ENCODE peak calls at places on chromosomes 6 and 20, in four cellular contexts. V is H1, I is K562, T is HepG2. A is an unnamed sample.

GRCh38 chr6:26162399-26162798 is 75.2 kb downstream of the HFE start:
- DNase-seq in V (no peak), T (no peak), I (no peak), A (no peak)

GRCh38 chr6:44051516-44051915 is 75.7 kb downstream of the MRPL14 start:
- DNase-seq in T (no peak), V (no peak), I (no peak), A (no peak)

GRCh38 chr6:12661690-12662089 is 54.9 kb upstream of the PHACTR1 start:
- DNase-seq in T (no peak), I (no peak), V (no peak), A (no peak)

GRCh38 chr6:159595173-159595572 is 97.9 kb downstream of the SOD2 start:
- DNase-seq in I (no peak), V (no peak), T (no peak), A (peak)

GRCh38 chr6:28807682-28808280 is 116.0 kb downstream of the TRIM27 start:
- DNase-seq in V (no peak), I (peak), T (peak), A (peak)

GRCh38 chr6:100116409-100117194 is 122.6 kb upstream of the MCHR2 start:
- DNase-seq in T (peak), I (peak), V (peak), A (peak)

GRCh38 chr6:168985705-168986104 is 267.9 kb downstream of the THBS2 start:
- DNase-seq in V (no peak), T (no peak), I (no peak), A (no peak)

GRCh38 chr20:56625837-56626236 is 3.3 kb upstream of the TFAP2C start:
- DNase-seq in I (no peak), V (no peak), T (no peak), A (no peak)

GRCh38 chr6:146785001-146785585 is 186.3 kb downstream of the ADGB start:
- DNase-seq in V (no peak), T (peak), I (peak), A (peak)

GRCh38 chr6:146202570-146202969 is 173.7 kb downstream of the GRM1 start:
- DNase-seq in V (no peak), I (no peak), T (no peak), A (no peak)

GRCh38 chr6:22906091-22906549 is 336.8 kb downstream of the HDGFL1 start:
- DNase-seq in V (no peak), I (no peak), T (no peak), A (peak)

GRCh38 chr20:36481380-36482043 is 59.8 kb upstream of the MYL9 start:
- DNase-seq in I (no peak), V (no peak), T (no peak), A (no peak)

GRCh38 chr20:58086763-58087566 is 141.5 kb downstream of the ANKRD60 start:
- DNase-seq in V (no peak), I (peak), T (peak), A (peak)

GRCh38 chr6:31827286-31828079 is at the start of gene HSPA1B:
- DNase-seq in T (peak), I (peak), V (peak), A (peak)

GRCh38 chr6:43687437-43688347 is at the start of gene MRPS18A:
- DNase-seq in V (no peak), T (peak), I (peak), A (peak)

GRCh38 chr6:128731249-128732165 is 151.4 kb upstream of the LAMA2 start:
- DNase-seq in I (no peak), T (peak), V (no peak), A (peak)

GRCh38 chr6:137159912-137160311 is 13.5 kb downstream of the IL22RA2 start:
- DNase-seq in V (no peak), I (no peak), T (no peak), A (no peak)

GRCh38 chr6:2492686-2493523 is 247.5 kb upstream of the GMDS start:
- DNase-seq in I (no peak), T (no peak), V (no peak), A (no peak)

GRCh38 chr6:125193208-125193607 is 39.6 kb downstream of the TPD52L1 start:
- DNase-seq in T (no peak), V (no peak), I (no peak), A (peak)

GRCh38 chr6:31652925-31653724 is 664 bp upstream of the BAG6 start:
- DNase-seq in T (peak), V (peak), I (peak), A (peak)

GRCh38 chr6:157107915-157108651 is 215.2 kb downstream of the TMEM242 start:
- DNase-seq in T (no peak), I (peak), V (no peak), A (peak)

GRCh38 chr6:6626227-6626626 is 37.7 kb downstream of the LY86 start:
- DNase-seq in I (no peak), T (no peak), V (no peak), A (no peak)

GRCh38 chr20:57008217-57008616 is 258.2 kb downstream of the BMP7 start:
- DNase-seq in T (no peak), I (no peak), V (no peak), A (peak)

GRCh38 chr6:43699564-43700186 is 12.1 kb upstream of the MRPS18A start:
- DNase-seq in I (no peak), V (no peak), T (peak), A (no peak)

GRCh38 chr6:129646140-129646569 is 63.8 kb downstream of the ARHGAP18 start:
- DNase-seq in V (no peak), I (no peak), T (no peak), A (no peak)

GRCh38 chr20:51861726-51862466 is 59.6 kb upstream of the SALL4 start:
- DNase-seq in I (no peak), T (no peak), V (no peak), A (no peak)

GRCh38 chr6:1609662-1610496 is at the start of gene FOXC1:
- DNase-seq in V (no peak), T (peak), I (no peak), A (peak)

GRCh38 chr6:14975124-14975815 is 270.6 kb upstream of the JARID2 start:
- DNase-seq in I (peak), V (no peak), T (no peak), A (no peak)

GRCh38 chr6:168086616-168087015 is 7.6 kb upstream of the FRMD1 start:
- DNase-seq in I (no peak), T (no peak), V (no peak), A (no peak)

GRCh38 chr6:138655828-138656227 is 117.7 kb upstream of the CCDC28A start:
- DNase-seq in V (no peak), I (no peak), T (no peak), A (no peak)

GRCh38 chr6:119296036-119297035 is 53.2 kb downstream of the MAN1A1 start:
- DNase-seq in V (no peak), T (no peak), I (no peak), A (no peak)

GRCh38 chr20:20092852-20093251 is 40.5 kb downstream of the CFAP61 start:
- DNase-seq in I (no peak), T (no peak), V (no peak), A (no peak)

GRCh38 chr6:147063469-147064031 is 140.7 kb upstream of the STXBP5 start:
- DNase-seq in T (peak), V (no peak), I (no peak), A (no peak)

GRCh38 chr20:41592516-41593192 is 25.5 kb downstream of the CHD6 start:
- DNase-seq in T (no peak), V (no peak), I (no peak), A (no peak)

DNA sequence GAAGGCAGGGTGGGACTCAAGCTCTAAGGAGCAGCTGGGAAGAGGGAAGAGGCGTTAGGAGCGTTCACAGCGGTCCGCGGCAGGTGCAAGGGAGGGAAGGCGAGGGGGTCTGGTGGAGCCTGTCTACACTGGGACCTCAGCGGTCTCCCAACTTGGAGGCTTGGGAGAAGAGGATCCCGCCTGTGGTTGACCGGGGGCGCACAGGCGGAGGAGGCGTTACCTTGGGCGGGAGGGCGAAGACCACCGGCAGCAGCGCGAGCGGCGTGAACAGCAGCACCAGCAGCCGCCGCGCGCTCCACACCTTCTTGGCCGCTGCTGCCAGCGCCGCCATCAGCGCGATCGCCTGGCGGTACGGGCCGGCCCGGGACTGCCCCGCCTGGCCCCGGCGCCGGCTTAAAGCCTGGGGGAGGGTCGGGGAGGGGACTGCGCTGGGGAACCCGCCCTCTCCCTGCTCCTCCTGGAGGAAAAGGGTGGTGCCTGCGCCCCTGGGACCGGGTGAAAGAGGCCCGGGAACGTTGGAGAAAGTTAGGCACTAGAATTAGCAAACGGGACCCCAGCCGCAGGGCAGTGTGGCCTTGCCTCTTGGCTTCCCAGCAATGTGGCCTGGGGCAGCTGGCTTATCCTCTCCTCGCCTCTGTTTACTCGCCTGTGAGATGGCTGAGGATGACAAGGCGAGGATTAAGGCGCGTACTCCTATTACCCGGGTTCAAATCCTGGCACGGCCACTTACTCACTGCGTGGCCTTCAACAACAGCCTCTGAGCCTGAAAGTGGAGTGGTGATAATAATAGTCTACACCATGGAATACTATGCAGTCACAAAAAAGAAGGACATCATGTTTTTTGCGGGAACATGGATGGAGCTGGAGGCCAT is at the start of gene SLC13A3:
- DNase-seq in V (no peak), T (peak), I (no peak), A (no peak)
- TF ChIP-seq MAX in V (peak), T (peak), I (no peak), A (no peak)

GRCh38 chr20:47013606-47014005 is 119.0 kb downstream of the EYA2 start:
- DNase-seq in I (no peak), V (no peak), T (no peak), A (no peak)

GRCh38 chr20:47007826-47008655 is 113.4 kb downstream of the EYA2 start:
- DNase-seq in V (no peak), I (no peak), T (no peak), A (no peak)

GRCh38 chr20:47009784-47010183 is 115.1 kb downstream of the EYA2 start:
- DNase-seq in V (no peak), T (no peak), I (no peak), A (no peak)

GRCh38 chr20:47011984-47012383 is 117.3 kb downstream of the EYA2 start:
- DNase-seq in T (no peak), V (no peak), I (no peak), A (no peak)

GRCh38 chr20:47008842-47009518 is 114.3 kb downstream of the EYA2 start:
- DNase-seq in T (peak), I (no peak), V (no peak), A (no peak)
- TF ChIP-seq PHF8 in T (no peak), I (no peak), V (no peak), A (no peak)

GRCh38 chr20:4549711-4550259 is 171.9 kb upstream of the PRND start:
- DNase-seq in T (no peak), V (no peak), I (no peak), A (no peak)
- TF ChIP-seq MAX in T (no peak), V (no peak), I (no peak), A (no peak)

GRCh38 chr6:134099770-134100169 is 47.3 kb upstream of the SLC2A12 start:
- DNase-seq in T (no peak), V (no peak), I (no peak), A (no peak)
- TF ChIP-seq PHF8 in T (no peak), V (no peak), I (no peak), A (no peak)

GRCh38 chr6:423799-424345 is 32.3 kb downstream of the IRF4 start:
- DNase-seq in V (no peak), T (no peak), I (no peak), A (no peak)
- TF ChIP-seq MAX in V (peak), T (no peak), I (no peak), A (no peak)

DNA sequence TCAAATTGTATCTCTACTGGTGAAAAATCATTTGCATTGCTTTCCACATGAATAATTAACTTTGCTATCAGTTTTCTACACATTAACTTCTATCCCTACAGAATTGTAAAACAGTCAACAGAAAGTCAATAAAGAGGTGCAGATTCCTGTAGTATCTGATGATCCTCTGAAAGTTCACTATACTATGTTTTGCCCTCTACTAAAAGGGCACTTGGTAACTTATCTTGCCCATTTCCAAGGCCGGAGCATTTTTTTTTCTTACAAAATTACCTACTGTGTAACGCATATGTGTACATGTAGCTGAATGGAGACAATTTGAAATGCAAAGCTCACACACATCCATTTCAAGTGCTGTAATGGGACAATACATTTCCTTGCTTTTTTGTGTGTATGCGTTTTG is 9.6 kb upstream of the SPTLC3 start:
- DNase-seq in T (peak), I (no peak), V (no peak), A (no peak)
- TF ChIP-seq PHF8 in T (no peak), I (no peak), V (no peak), A (no peak)

GRCh38 chr6:107716688-107717089 is 107.4 kb downstream of the SCML4 start:
- DNase-seq in T (no peak), V (no peak), I (peak), A (peak)
- TF ChIP-seq MAX in T (no peak), V (peak), I (no peak), A (no peak)

DNA sequence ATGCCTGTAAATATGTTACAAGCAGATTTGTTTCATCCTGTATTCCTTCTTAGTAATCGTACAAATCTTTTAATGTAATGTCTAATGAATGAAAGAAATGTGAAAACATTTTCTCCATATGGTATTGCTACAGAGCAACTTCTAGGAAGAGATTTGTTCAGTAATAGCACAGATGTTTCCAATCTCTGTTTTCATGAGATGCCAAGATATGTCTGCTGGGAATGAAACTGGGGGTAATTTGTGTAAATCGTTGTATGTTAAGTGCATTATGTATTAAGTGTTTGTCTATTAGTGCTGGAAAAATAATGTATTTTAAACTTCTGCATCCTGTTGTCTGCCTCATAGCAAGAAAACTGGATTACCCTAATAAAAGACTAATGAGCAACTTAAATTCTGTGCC is 722.2 kb upstream of the EYS start:
- DNase-seq in V (no peak), T (no peak), I (no peak), A (no peak)
- TF ChIP-seq PHF8 in V (no peak), T (no peak), I (no peak), A (no peak)

GRCh38 chr6:72564231-72564630 is 57.6 kb upstream of the KCNQ5 start:
- DNase-seq in V (no peak), T (no peak), I (no peak), A (no peak)

GRCh38 chr6:72559067-72559466 is 62.8 kb upstream of the KCNQ5 start:
- DNase-seq in T (no peak), I (peak), V (no peak), A (no peak)

GRCh38 chr6:72561629-72562028 is 60.2 kb upstream of the KCNQ5 start:
- DNase-seq in V (peak), T (no peak), I (peak), A (no peak)

DNA sequence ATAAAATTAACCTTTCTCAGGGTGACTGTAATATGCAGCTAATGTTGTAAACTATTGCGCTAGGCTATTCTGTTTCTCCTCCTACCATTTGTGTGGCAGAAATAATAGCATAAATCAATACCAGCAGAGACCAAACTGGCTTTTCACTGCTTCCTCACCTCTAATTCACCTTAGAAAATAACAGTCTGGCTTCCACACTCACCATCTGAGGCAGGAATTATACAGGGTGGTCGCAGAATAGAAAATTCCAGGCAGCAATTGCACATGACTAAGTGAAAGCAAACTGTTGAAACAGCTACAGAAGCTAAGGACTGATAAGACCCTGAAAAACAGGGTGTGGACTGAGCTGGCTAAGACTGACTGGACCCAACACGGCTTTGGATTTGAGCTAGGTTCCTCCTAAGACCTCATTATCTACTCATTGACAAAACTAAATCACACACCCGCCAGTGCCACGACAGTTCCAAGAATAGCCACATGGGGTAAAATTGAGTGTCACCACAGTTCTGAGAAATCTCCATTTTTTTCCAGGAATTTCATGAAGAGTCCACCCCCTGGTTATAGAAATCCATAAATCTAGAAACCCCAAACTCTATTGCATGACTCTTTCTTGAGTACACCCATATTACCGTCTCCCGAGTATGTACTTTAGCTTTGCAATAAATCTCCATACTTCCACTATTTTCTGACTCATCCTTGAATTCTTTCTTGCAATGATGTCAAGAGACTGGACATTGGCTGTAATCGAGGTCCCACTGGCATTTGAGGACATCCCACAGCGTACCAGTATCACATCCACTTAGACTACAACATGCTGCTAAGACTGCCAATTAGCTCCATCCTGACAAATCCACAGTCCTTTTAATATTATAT is 60.9 kb upstream of the KCNQ5 start:
- DNase-seq in V (no peak), I (peak), T (no peak), A (no peak)
- TF ChIP-seq MAX in V (no peak), I (no peak), T (no peak), A (no peak)

GRCh38 chr6:33905081-33905609 is 101.3 kb upstream of the MLN start:
- DNase-seq in I (peak), T (no peak), V (no peak), A (no peak)
- TF ChIP-seq PHF8 in I (no peak), T (no peak), V (no peak), A (no peak)

A was measured in A549.